ENCODE peak calls at places on chromosomes 2 and 18, in four cellular contexts. N is mesendoderm, H is IMR-90, A is A549. L is an unnamed sample.

GRCh38 chr2:189268763-189269162 is 89.2 kb upstream of the COL5A2 start:
- DNase-seq in N (no peak), H (no peak), A (no peak), L (no peak)

GRCh38 chr2:239679755-239680154 is 278.9 kb upstream of the HDAC4 start:
- DNase-seq in N (no peak), H (no peak), A (no peak), L (no peak)

GRCh38 chr2:68727698-68728375 is 6.8 kb upstream of the ARHGAP25 start:
- DNase-seq in N (no peak), H (peak), A (no peak), L (no peak)

GRCh38 chr18:23864620-23865019 is 149.9 kb upstream of the TTC39C start:
- DNase-seq in N (no peak), H (no peak), A (no peak), L (no peak)

GRCh38 chr2:135168119-135168872 is 116.2 kb downstream of the RAB3GAP1 start:
- DNase-seq in N (no peak), H (no peak), A (no peak), L (no peak)

GRCh38 chr18:10035306-10035991 is 121.6 kb downstream of the VAPA start:
- DNase-seq in N (no peak), H (no peak), A (no peak), L (no peak)

GRCh38 chr2:86062043-86062442 is 43.6 kb downstream of the POLR1A start:
- DNase-seq in N (no peak), H (peak), A (peak), L (no peak)

GRCh38 chr2:64402876-64403275 is 51.1 kb upstream of the LGALSL start:
- DNase-seq in N (no peak), H (no peak), A (no peak), L (no peak)

GRCh38 chr2:219912530-219912929 is 285.1 kb downstream of the SLC4A3 start:
- DNase-seq in N (peak), H (peak), A (no peak), L (no peak)

GRCh38 chr2:113876503-113877387 is 13.1 kb upstream of the ACTR3 start:
- DNase-seq in N (peak), H (no peak), A (no peak), L (no peak)

GRCh38 chr18:59742325-59743111 is 45.3 kb upstream of the CCBE1 start:
- DNase-seq in N (no peak), H (peak), A (no peak), L (no peak)

GRCh38 chr2:202249864-202250263 is 11.5 kb upstream of the SUMO1 start:
- DNase-seq in N (peak), H (no peak), A (no peak), L (no peak)

GRCh38 chr2:181904022-181904632 is 12.6 kb downstream of the ITPRID2 start:
- DNase-seq in N (peak), H (peak), A (peak), L (no peak)

GRCh38 chr2:95076705-95077520 is 44.7 kb downstream of the MRPS5 start:
- DNase-seq in N (peak), H (peak), A (peak), L (peak)

GRCh38 chr2:88841224-88841929 is 149.9 kb downstream of the RPIA start:
- DNase-seq in N (no peak), H (no peak), A (no peak), L (no peak)

GRCh38 chr2:174593574-174594203 is 3.9 kb downstream of the WIPF1 start:
- DNase-seq in N (peak), H (peak), A (no peak), L (peak)

GRCh38 chr18:68221116-68221724 is 493.7 kb downstream of the TMX3 start:
- DNase-seq in N (no peak), H (no peak), A (no peak), L (no peak)

GRCh38 chr2:98483257-98483861 is 38.7 kb downstream of the INPP4A start:
- DNase-seq in N (no peak), H (no peak), A (no peak), L (no peak)

GRCh38 chr2:176325732-176326131 is 56.5 kb downstream of the MTX2 start:
- DNase-seq in N (peak), H (no peak), A (no peak), L (no peak)

GRCh38 chr18:2889761-2890192 is 43.0 kb downstream of the EMILIN2 start:
- DNase-seq in N (peak), H (peak), A (no peak), L (no peak)

GRCh38 chr2:61714210-61714609 is 139.7 kb downstream of the FAM161A start:
- DNase-seq in N (no peak), H (no peak), A (no peak), L (no peak)

GRCh38 chr2:75429036-75429435 is 131.7 kb downstream of the EVA1A start:
- DNase-seq in N (no peak), H (no peak), A (no peak), L (no peak)

GRCh38 chr2:68178432-68178831 is 20.7 kb downstream of the PNO1 start:
- DNase-seq in N (no peak), H (no peak), A (no peak), L (no peak)

GRCh38 chr2:240624950-240625621 is at the start of gene GPR35:
- DNase-seq in N (no peak), H (peak), A (no peak), L (peak)

GRCh38 chr2:159549234-159549633 is 67.1 kb downstream of the BAZ2B start:
- DNase-seq in N (no peak), H (peak), A (no peak), L (peak)

GRCh38 chr18:27749189-27749588 is 427.7 kb downstream of the CDH2 start:
- DNase-seq in N (no peak), H (no peak), A (no peak), L (no peak)

GRCh38 chr2:240333985-240334384 is 101.5 kb upstream of the GPC1 start:
- DNase-seq in N (no peak), H (peak), A (no peak), L (no peak)

GRCh38 chr18:62200121-62200914 is 13.3 kb downstream of the RELCH start:
- DNase-seq in N (no peak), H (peak), A (no peak), L (no peak)

GRCh38 chr2:110770696-110771425 is 38.5 kb downstream of the ACOXL start:
- DNase-seq in N (peak), H (peak), A (no peak), L (no peak)

GRCh38 chr2:222878877-222879601 is 18.2 kb downstream of the ACSL3 start:
- DNase-seq in N (no peak), H (peak), A (peak), L (no peak)

GRCh38 chr2:142754182-142754581 is 123.3 kb upstream of the KYNU start:
- DNase-seq in N (no peak), H (no peak), A (no peak), L (no peak)

GRCh38 chr2:233165895-233166661 is 85.4 kb upstream of the ATG16L1 start:
- DNase-seq in N (no peak), H (no peak), A (peak), L (peak)

GRCh38 chr2:235217814-235218213 is 266.0 kb downstream of the SH3BP4 start:
- DNase-seq in N (no peak), H (peak), A (no peak), L (no peak)

GRCh38 chr18:74283646-74284045 is 8.1 kb downstream of the CYB5A start:
- DNase-seq in N (no peak), H (no peak), A (no peak), L (no peak)

GRCh38 chr18:28412521-28412920 is 235.6 kb upstream of the CDH2 start:
- DNase-seq in N (no peak), H (no peak), A (no peak), L (no peak)

GRCh38 chr2:235051436-235052260 is 99.8 kb downstream of the SH3BP4 start:
- DNase-seq in N (no peak), H (peak), A (no peak), L (no peak)

GRCh38 chr18:76373297-76373696 is 121.7 kb downstream of the ZNF516 start:
- DNase-seq in N (no peak), H (no peak), A (no peak), L (no peak)

DNA sequence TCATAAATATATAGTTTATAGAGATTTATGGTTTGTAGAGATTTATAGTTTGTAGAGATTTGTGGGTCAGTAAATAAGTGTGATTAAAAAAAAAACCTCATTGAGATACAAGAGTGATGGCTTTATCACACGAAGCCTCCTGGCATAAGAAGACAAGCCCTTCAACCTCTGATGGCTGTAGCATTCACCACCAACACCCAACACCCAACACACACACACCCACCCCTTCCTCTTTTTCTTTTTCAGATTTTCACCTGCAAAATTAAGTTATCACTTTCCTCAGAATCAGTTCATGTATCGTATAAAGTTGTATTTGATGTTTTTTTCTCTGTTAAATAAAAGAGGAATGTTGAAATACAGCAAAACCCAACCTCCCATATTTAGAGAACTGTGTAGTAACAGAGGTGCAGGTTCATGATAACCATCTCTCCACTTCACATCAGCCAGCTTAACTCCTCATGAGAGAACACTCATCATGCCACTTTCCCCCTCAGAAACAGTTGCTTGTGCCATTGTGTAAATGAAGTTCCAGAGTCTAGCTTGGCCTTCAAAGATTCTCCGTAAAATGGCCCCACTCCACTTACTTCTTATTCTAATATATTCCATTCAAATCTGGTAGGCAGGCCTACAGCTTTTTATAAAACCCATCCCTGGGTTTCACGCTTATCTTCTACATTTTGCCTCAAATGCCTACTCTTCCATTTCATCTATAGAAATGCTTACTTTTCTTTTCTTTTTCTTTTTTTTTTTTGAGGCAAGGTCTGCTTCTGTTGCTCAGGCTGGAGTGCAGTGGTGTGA is 105.9 kb downstream of the SPTBN1 start:
- DNase-seq in N (no peak), H (no peak), A (no peak), L (no peak)
- H3K27ac ChIP-seq in N (no peak), H (no peak), A (peak), L (no peak)

GRCh38 chr2:238082151-238082550 is 18.0 kb upstream of the ESPNL start:
- DNase-seq in N (no peak), H (no peak), A (no peak), L (no peak)

GRCh38 chr2:238081561-238081960 is 18.6 kb upstream of the ESPNL start:
- DNase-seq in N (no peak), H (no peak), A (no peak), L (no peak)

GRCh38 chr2:238081150-238081549 is 19.0 kb upstream of the ESPNL start:
- DNase-seq in N (no peak), H (no peak), A (no peak), L (no peak)

GRCh38 chr2:238079874-238080327 is 19.1 kb downstream of the SCLY start:
- DNase-seq in N (no peak), H (no peak), A (no peak), L (no peak)

DNA sequence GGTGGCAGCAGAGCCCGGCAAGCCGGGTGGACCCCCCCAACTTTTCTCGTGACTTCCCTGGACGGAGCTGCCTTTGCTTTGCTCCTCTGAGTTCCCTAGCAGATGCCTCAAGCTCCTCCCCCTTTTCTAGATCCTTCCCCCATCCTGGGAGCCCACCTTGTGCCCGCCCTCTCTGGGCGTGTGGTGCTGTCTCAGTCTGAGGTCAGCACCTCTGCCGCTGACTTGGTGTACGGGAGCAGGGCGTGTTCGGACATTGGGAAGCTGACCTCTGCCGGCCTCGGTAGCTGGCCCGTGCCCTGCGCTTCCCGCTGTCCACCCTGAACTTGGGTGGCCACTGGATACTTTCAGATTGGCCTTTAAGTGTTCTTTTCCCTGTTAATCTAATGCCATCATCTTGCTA is 19.6 kb upstream of the ESPNL start:
- DNase-seq in N (no peak), H (no peak), A (no peak), L (no peak)
- H3K27ac ChIP-seq in N (no peak), H (no peak), A (no peak), L (no peak)

DNA sequence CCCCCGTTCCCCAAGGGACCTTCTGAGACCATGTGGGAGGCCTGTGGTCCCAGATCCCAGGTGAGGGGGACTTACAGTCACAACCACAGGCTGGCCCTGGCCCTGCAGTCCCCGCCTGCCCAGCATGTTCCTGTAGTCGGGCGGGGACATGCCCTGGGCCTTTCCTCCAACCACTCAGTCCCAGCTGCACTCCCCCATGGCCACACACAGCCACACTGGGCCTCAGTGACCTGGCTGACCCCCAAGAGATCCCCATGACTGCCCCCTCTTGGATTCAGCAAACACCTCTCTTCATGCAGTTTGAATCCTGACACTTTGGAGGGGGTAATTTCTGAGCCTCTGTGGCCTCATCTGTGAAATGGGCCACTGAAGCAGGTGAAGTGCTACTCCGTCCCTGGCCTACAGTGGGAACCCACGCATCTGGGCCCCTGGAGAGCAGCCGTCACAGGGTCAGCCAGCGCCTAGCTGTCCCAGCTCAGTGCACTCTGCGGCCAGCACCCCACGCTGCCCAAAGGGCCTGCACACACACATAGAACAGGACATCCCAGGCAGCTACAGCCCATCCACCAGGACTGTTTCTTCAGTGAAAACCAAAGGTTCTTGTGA is 12.7 kb upstream of the ARHGEF4 start:
- DNase-seq in N (no peak), H (no peak), A (no peak), L (no peak)
- H3K27ac ChIP-seq in N (no peak), H (no peak), A (peak), L (no peak)

DNA sequence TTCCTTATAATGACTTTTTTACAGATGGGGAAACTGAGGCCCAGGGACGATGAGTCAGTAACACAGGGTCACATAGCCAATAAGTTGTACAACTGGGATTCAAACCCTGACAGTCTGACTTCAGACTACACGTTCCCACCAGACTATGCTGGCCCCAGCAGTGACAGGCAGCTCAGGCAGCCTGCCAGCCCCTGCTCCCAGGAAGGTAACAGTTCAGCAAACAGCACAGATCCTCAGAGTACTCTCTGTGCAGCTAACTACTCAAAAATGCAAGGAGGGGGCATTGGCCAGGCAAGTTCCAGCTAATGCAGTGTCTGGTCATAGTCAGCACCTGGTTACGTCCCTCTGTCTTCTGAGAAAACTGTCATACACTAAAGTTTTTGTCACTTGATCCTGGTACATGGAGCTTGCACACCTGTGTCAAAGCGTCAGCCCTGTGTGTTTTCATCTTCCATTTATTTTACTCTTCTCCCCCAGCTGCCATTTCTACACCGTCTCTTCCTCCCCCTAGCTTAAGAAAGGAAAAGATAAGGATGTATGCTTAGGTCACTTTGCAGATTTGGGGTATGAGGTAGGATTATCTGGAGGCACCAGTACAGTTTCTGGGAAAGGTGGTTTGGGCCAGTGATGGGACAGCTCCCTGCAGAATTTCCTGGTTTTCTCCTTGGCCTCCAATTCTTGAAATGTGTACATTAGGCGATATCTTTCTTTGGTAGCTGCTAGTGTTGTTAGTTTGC is 4.5 kb downstream of the SMARCAL1 start:
- DNase-seq in N (no peak), H (no peak), A (no peak), L (no peak)
- H3K27ac ChIP-seq in N (no peak), H (no peak), A (no peak), L (no peak)

DNA sequence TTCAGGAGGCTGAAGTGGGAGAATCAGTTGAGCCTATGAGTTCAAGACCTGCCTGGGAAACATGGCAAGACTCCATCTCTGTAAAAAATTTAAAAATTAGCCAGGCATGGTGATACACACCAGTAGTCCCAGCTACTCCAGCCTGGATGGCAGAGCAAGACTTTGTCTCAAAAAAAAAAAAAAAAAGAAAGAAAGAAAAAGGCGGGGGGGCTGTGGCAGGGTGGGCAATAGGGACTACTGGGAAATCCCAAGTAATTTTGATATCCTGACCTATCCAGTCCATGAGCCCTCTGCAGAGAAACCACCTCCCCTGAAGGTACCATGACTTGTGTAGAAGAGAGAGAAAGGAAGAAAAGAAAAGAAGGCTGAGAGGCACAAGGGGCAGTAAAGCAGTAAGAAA is 45.3 kb downstream of the ALPK2 start:
- DNase-seq in N (no peak), H (no peak), A (no peak), L (no peak)
- H3K27ac ChIP-seq in N (no peak), H (no peak), A (peak), L (no peak)

GRCh38 chr2:65608966-65609365 is 176.6 kb upstream of the SPRED2 start:
- DNase-seq in N (no peak), H (no peak), A (no peak), L (no peak)
- H3K27ac ChIP-seq in N (no peak), H (no peak), A (no peak), L (no peak)

GRCh38 chr2:124961132-124961531 is 936.0 kb downstream of the CNTNAP5 start:
- DNase-seq in N (no peak), H (no peak), A (no peak), L (no peak)
- H3K27ac ChIP-seq in N (no peak), H (no peak), A (no peak), L (no peak)

L was measured in HL-60.